ENCODE peak calls at places on chromosomes 2 and 18, in eight cellular contexts. L is Calu3, J is body of pancreas, I is T-helper 17 cell, O is non-pigmented ciliary epithelial cell, G is fibroblast of mammary gland, K is Kasumi-1, H is upper lobe of right lung. Q is an unnamed sample.

GRCh38 chr2:27807476-27807875 is 36.0 kb downstream of the MRPL33 start:
- DNase-seq in K (peak; percentile 33), J (peak; percentile 31), I (no peak), L (peak; percentile 61), G (peak; percentile 44), H (no peak), O (no peak), Q (no peak)

GRCh38 chr18:49561377-49562193 is at the start of gene LIPG:
- DNase-seq in J (peak; percentile 33), G (peak; percentile 74), H (peak; percentile 69), I (no peak), O (peak; percentile 34), L (peak; percentile 83), K (no peak), Q (peak; percentile 93)

GRCh38 chr2:39304729-39305128 is 61.0 kb upstream of the CDKL4 start:
- DNase-seq in G (peak; percentile 3), O (no peak), L (no peak), H (no peak), J (no peak), I (no peak), K (no peak), Q (no peak)

GRCh38 chr2:156343096-156343939 is 10.8 kb upstream of the NR4A2 start:
- DNase-seq in J (no peak), H (no peak), L (no peak), K (no peak), I (no peak), O (no peak), G (no peak), Q (no peak)

GRCh38 chr2:43370705-43371104 is 144.3 kb upstream of the ZFP36L2 start:
- DNase-seq in J (no peak), K (no peak), L (no peak), G (peak; percentile 52), O (no peak), I (no peak), H (no peak), Q (no peak)

GRCh38 chr2:135424849-135425248 is 106.2 kb downstream of the ZRANB3 start:
- DNase-seq in O (no peak), K (no peak), G (peak; percentile 7), L (no peak), J (no peak), H (no peak), I (no peak), Q (no peak)

GRCh38 chr2:68368657-68369339 is 3.7 kb downstream of the PLEK start:
- DNase-seq in I (no peak), L (no peak), K (peak; percentile 10), G (peak; percentile 81), H (no peak), O (peak; percentile 57), J (no peak), Q (peak; percentile 94)

GRCh38 chr2:224046752-224047151 is 7.7 kb upstream of the SERPINE2 start:
- DNase-seq in K (no peak), O (no peak), G (no peak), H (no peak), I (no peak), L (no peak), J (no peak), Q (no peak)

GRCh38 chr18:74392323-74392722 is 64.8 kb downstream of the DIPK1C start:
- DNase-seq in J (no peak), L (no peak), I (no peak), G (no peak), O (no peak), K (no peak), H (no peak), Q (no peak)

GRCh38 chr2:129334128-129334527 is 645.3 kb upstream of the RAB6C start:
- DNase-seq in H (no peak), I (no peak), J (no peak), K (no peak), O (no peak), G (no peak), L (no peak), Q (no peak)

GRCh38 chr2:183242937-183243336 is 118.7 kb downstream of the NUP35 start:
- DNase-seq in L (no peak), K (no peak), H (no peak), J (no peak), I (no peak), G (peak; percentile 41), O (no peak), Q (no peak)

GRCh38 chr18:60485207-60485606 is 112.6 kb upstream of the MC4R start:
- DNase-seq in K (no peak), J (no peak), L (no peak), H (no peak), I (no peak), O (no peak), G (no peak), Q (no peak)

GRCh38 chr18:57744211-57744694 is 58.9 kb downstream of the ATP8B1 start:
- DNase-seq in O (no peak), J (no peak), L (no peak), K (no peak), G (no peak), I (no peak), H (no peak), Q (peak; percentile 81)

GRCh38 chr18:58113337-58113736 is 69.3 kb downstream of the NEDD4L start:
- DNase-seq in J (no peak), O (no peak), L (no peak), H (no peak), K (no peak), G (no peak), I (no peak), Q (no peak)

GRCh38 chr2:190853659-190854386 is 26.8 kb upstream of the GLS start:
- DNase-seq in L (no peak), I (no peak), H (no peak), O (no peak), J (no peak), K (peak; percentile 36), G (peak; percentile 46), Q (peak; percentile 90)

GRCh38 chr18:42094875-42095274 is 139.8 kb downstream of the PIK3C3 start:
- DNase-seq in H (no peak), I (no peak), O (no peak), L (no peak), K (no peak), G (no peak), J (no peak), Q (no peak)

GRCh38 chr2:8412586-8412985 is 269.3 kb upstream of the ID2 start:
- DNase-seq in H (no peak), O (no peak), G (peak; percentile 65), J (peak; percentile 17), L (no peak), I (no peak), K (no peak), Q (no peak)

GRCh38 chr18:28114472-28114871 is 62.5 kb downstream of the CDH2 start:
- DNase-seq in G (peak; percentile 83), L (no peak), I (no peak), O (peak; percentile 64), H (no peak), J (no peak), K (no peak), Q (no peak)

GRCh38 chr2:170162261-170162612 is 15.7 kb upstream of the MYO3B start:
- DNase-seq in G (peak; percentile 51), O (no peak), L (no peak), J (no peak), I (no peak), K (no peak), H (no peak), Q (no peak)

GRCh38 chr2:239252433-239253200 is 148.2 kb downstream of the HDAC4 start:
- DNase-seq in H (no peak), K (peak; percentile 37), O (no peak), L (no peak), I (no peak), G (no peak), J (peak; percentile 48), Q (peak; percentile 48)

GRCh38 chr2:79771530-79771929 is 258.7 kb downstream of the CTNNA2 start:
- DNase-seq in G (no peak), K (no peak), H (no peak), I (no peak), L (no peak), J (no peak), O (no peak), Q (no peak)